ENCODE peak calls at places on chromosomes 1 and 21, in nine cellular contexts. D is brain microvascular endothelial cell; P is activated CD8-positive, alpha-beta T cell treated with anti-CD3 and anti-CD28 coated beads for 36 hours; Y is type B pancreatic cell; T is endothelial cell of umbilical vein; K is HCT116; L is osteoblast; B is endothelial cell; N is GM23338. A is an unnamed sample.

GRCh38 chr1:55143686-55144085 is 71.5 kb downstream of the USP24 start:
- DNase-seq in Y (no peak), L (no peak), P (peak; percentile 42), T (no peak), K (peak; percentile 35), D (no peak), N (peak; percentile 84), B (no peak), A (peak; percentile 11)

GRCh38 chr1:220787069-220787614 is 429 bp downstream of the MTARC1 start:
- DNase-seq in T (no peak), B (no peak), K (peak; percentile 51), L (peak; percentile 62), D (no peak), Y (no peak), P (no peak), N (peak; percentile 75), A (peak; percentile 80)

GRCh38 chr1:162062542-162063015 is 6.9 kb upstream of the NOS1AP start:
- DNase-seq in D (peak; percentile 28), B (no peak), P (no peak), K (no peak), L (no peak), Y (no peak), T (no peak), N (no peak), A (no peak)

GRCh38 chr21:45631540-45631939 is 12.0 kb upstream of the PCBP3 start:
- DNase-seq in P (no peak), N (no peak), K (no peak), D (no peak), L (no peak), Y (peak; percentile 57), T (no peak), B (no peak), A (no peak)

GRCh38 chr1:175675017-175675416 is 68.4 kb downstream of the TNR start:
- DNase-seq in T (no peak), L (no peak), K (no peak), N (no peak), D (no peak), P (no peak), Y (no peak), B (no peak), A (no peak)

GRCh38 chr1:27992271-27992670 is 32.5 kb downstream of the XKR8 start:
- DNase-seq in D (peak; percentile 20), Y (no peak), T (peak; percentile 60), K (no peak), P (peak; percentile 60), B (peak; percentile 20), N (no peak), L (no peak), A (no peak)

GRCh38 chr1:27394282-27394658 is 1.8 kb downstream of the GPR3 start:
- DNase-seq in N (no peak), L (no peak), Y (no peak), K (no peak), D (no peak), P (no peak), B (no peak), T (no peak), A (no peak)

GRCh38 chr1:248828845-248829244 is 3.1 kb upstream of the SH3BP5L start:
- DNase-seq in N (no peak), B (no peak), K (no peak), L (peak; percentile 97), D (peak; percentile 87), T (peak; percentile 81), Y (no peak), P (no peak), A (no peak)

GRCh38 chr1:218514694-218515093 is 169.6 kb downstream of the TGFB2 start:
- DNase-seq in N (no peak), P (no peak), L (no peak), K (no peak), B (no peak), Y (no peak), D (no peak), T (no peak), A (no peak)

GRCh38 chr1:64470670-64471217 is 815 bp downstream of the CACHD1 start:
- DNase-seq in D (no peak), B (peak; percentile 52), Y (peak; percentile 73), K (no peak), T (peak; percentile 46), P (peak; percentile 20), N (peak; percentile 55), L (peak; percentile 94), A (peak; percentile 38)

GRCh38 chr1:93323185-93323820 is 22.4 kb upstream of the DR1 start:
- DNase-seq in B (no peak), K (no peak), D (no peak), L (no peak), Y (no peak), T (no peak), N (no peak), P (no peak), A (no peak)

DNA sequence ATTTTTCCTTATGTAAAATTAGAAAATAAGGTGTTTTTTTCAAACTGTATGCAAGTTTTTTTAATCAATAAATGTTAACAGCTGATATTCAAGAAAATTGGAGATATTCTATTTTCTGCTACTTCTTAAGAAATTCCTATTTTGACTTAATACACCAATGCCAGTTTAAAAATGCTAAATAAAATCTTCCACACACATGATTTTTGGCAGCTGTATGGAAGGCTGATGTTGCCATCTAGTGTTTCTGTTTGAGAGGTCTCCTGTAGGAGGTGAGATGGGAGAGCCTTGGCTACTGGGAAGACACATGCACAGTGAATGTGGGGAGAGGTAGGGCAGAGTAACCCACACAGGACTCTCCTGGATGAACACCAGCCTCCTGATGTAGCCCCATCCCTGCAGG is 29.2 kb upstream of the OR2B11 start:
- DNase-seq in Y (no peak), N (peak; percentile 72), B (peak; percentile 42), L (peak; percentile 68), T (peak; percentile 10), K (peak; percentile 26), D (peak; percentile 35), P (peak; percentile 37), A (peak; percentile 10)
- TF ChIP-seq CTCF in Y (peak; percentile 71), N (peak; percentile 91), B (peak; percentile 21), L (peak; percentile 50), T (peak; percentile 15), K (peak; percentile 45), D (peak; percentile 38), P (peak; percentile 77), A (no peak)

GRCh38 chr1:21661886-21662285 is 7.3 kb downstream of the RAP1GAP start:
- DNase-seq in N (no peak), Y (no peak), B (no peak), K (no peak), L (peak; percentile 80), T (no peak), P (no peak), D (no peak), A (no peak)

GRCh38 chr1:21662426-21663250 is 6.5 kb downstream of the RAP1GAP start:
- DNase-seq in B (no peak), T (no peak), Y (no peak), L (peak; percentile 67), P (no peak), K (no peak), D (no peak), N (no peak), A (no peak)

GRCh38 chr1:21664806-21665588 is 4.2 kb downstream of the RAP1GAP start:
- DNase-seq in P (no peak), Y (peak; percentile 62), N (no peak), T (no peak), K (no peak), D (no peak), B (no peak), L (peak; percentile 80), A (no peak)

GRCh38 chr1:21663951-21664805 is 5.0 kb downstream of the RAP1GAP start:
- DNase-seq in T (no peak), L (peak; percentile 79), K (no peak), Y (no peak), D (no peak), P (no peak), B (no peak), N (peak; percentile 49), A (no peak)

DNA sequence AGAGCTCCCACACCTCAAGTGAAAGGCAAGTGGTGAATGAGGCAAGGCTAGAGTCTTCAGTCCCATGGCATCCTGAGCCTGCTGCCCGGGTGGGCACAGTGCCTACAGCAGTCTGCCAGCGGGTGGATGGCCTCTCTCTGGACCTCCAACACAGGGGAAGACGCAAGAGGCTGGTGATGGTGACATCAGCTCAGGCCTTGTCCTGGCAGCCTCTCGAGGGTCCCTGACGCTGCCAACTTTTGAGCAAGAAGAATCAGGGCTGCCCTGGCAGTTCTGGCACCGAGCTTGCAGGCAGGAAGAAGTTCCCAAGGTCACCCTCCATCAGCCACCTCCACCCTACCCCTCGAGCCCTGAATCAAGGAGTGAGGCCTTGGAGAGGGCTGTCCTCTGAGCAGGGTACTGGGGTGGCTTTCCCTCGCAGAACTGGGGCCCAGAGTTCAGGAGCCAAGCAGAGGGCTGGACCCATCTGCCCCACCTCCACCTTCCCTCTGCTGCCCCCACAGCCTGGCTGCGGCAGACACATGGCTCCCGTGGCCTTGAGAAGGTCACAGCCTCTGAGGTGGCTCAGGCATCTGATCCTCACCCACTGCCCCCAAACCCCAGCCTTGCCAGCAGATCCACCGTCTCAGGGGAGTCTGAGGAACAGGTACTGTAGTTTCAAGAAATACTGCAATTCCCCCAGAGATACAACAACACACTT is 5.8 kb downstream of the RAP1GAP start:
- DNase-seq in L (peak; percentile 27), D (no peak), P (no peak), Y (no peak), T (no peak), N (no peak), K (no peak), B (no peak), A (no peak)
- TF ChIP-seq CTCF in L (no peak), D (no peak), P (no peak), Y (no peak), T (no peak), N (no peak), K (no peak), B (no peak), A (no peak)

GRCh38 chr1:70966018-70966638 is 81.5 kb downstream of the PTGER3 start:
- DNase-seq in P (no peak), N (peak; percentile 14), L (peak; percentile 3), B (no peak), D (no peak), T (peak; percentile 17), K (peak; percentile 10), Y (no peak), A (no peak)
- TF ChIP-seq CTCF in P (peak; percentile 53), N (no peak), L (peak; percentile 31), B (peak; percentile 93), D (no peak), T (peak; percentile 17), K (peak; percentile 46), Y (peak; percentile 68), A (peak; percentile 16)

DNA sequence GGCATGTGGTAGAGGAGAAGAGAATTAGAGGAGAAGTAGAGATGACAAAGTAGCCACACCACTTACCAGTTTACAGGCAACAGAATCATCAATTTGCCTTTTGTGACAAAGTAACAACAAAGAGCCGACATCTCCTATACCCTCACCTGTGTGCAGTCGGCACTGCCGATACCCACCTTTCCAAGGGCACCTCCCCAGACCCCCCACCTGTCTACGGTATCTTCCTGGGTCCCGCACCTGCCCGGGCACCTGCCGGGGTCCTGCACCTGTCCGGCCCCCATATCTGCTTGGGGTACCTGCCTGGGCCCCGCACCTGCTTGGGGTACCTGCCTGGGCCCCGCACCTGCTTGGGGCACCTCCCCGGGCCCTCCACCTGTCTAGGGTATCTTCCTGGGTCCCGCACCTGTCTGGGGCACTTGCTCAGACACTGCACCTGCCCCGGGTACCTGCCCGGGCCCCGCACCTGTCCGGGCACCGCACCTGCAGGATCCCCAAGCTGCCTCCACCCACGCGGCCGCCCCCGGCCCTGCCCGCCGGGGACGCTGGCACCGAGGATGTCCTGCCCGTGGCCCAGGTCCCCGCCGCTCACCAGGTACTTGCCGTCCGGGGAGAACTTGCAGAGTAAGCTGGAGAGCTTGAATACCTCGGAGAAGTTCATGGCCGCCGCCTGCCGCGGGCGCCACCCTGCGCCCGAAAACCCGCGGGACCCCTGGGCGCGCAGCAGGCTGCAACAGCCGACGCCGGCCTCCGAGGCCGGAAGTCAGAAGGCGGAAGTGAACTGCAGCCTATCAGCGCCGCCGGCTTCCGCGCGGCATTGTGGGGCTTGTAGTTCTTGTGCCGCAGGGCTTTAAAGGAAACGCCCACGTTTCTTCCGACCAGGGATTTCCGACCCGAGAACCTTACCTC is at the start of gene WRAP73:
- DNase-seq in N (peak; percentile 96), D (peak; percentile 83), P (peak; percentile 98), T (peak; percentile 91), K (peak; percentile 82), B (peak; percentile 87), L (peak; percentile 100), Y (no peak), A (peak; percentile 83)
- TF ChIP-seq CTCF in N (peak; percentile 11), D (no peak), P (peak; percentile 16), T (peak; percentile 38), K (peak; percentile 26), B (no peak), L (peak; percentile 20), Y (peak; percentile 22), A (no peak)

A was measured in Calu3.